ENCODE peak calls at places on chromosomes 5 and 9, in four cellular contexts. C, H, U and F are unnamed samples.

GRCh38 chr5:33423018-33423630 is 17.6 kb upstream of the TARS1 start:
- DNase-seq in H (no peak), C (no peak), U (peak), F (peak)

GRCh38 chr9:14307989-14308750 is 5.8 kb downstream of the NFIB start:
- DNase-seq in U (peak), H (no peak), C (no peak), F (no peak)

GRCh38 chr5:150780816-150781221 is 2.3 kb downstream of the SMIM3 start:
- DNase-seq in C (no peak), H (no peak), U (no peak), F (peak)

GRCh38 chr9:123438321-123438720 is 82.3 kb downstream of the CRB2 start:
- DNase-seq in U (no peak), C (no peak), H (peak), F (no peak)

GRCh38 chr9:91433180-91433579 is 9.5 kb upstream of the NFIL3 start:
- DNase-seq in C (no peak), U (no peak), H (no peak), F (peak)

GRCh38 chr9:104342552-104342951 is 161.5 kb upstream of the OR13F1 start:
- DNase-seq in U (no peak), H (no peak), C (no peak), F (no peak)

GRCh38 chr9:122075135-122076030 is 17.7 kb downstream of the TTLL11 start:
- DNase-seq in H (no peak), U (no peak), C (no peak), F (no peak)

GRCh38 chr5:85049020-85049419 is 664.3 kb upstream of the EDIL3 start:
- DNase-seq in U (peak), C (no peak), H (no peak), F (peak)

GRCh38 chr5:112995764-112996618 is 19.4 kb downstream of the DCP2 start:
- DNase-seq in H (peak), U (peak), C (peak), F (peak)

GRCh38 chr5:133957591-133957990 is 10.8 kb downstream of the C5orf15 start:
- DNase-seq in U (no peak), C (no peak), H (no peak), F (no peak)